ENCODE peak calls at places on chromosomes 4 and X, in nine cellular contexts. J is HL-60, K is K562, S is A549, V is HCT116, Y is GM12878, R is HepG2, P is GM23338, Z is Panc1. N is an unnamed sample.

GRCh38 chr4:26281876-26282275 is 38.9 kb upstream of the RBPJ start:
- DNase-seq in J (no peak), K (no peak), S (no peak), V (no peak), Y (no peak), R (no peak), P (no peak), Z (no peak), N (no peak)

GRCh38 chrX:118049713-118050112 is 66.9 kb downstream of the KLHL13 start:
- DNase-seq in J (no peak), K (no peak), S (no peak), V (no peak), Y (no peak), R (no peak), P (no peak), Z (no peak), N (no peak)

GRCh38 chrX:132292753-132293152 is 73.5 kb upstream of the RAP2C start:
- DNase-seq in J (no peak), K (peak; percentile 35), S (peak; percentile 29), V (peak; percentile 15), Y (peak; percentile 19), R (peak; percentile 57), P (peak; percentile 63), Z (peak; percentile 24), N (peak; percentile 54)

GRCh38 chr4:81541546-81541945 is 69.8 kb upstream of the RASGEF1B start:
- DNase-seq in J (no peak), K (no peak), S (no peak), V (no peak), Y (no peak), R (no peak), P (no peak), Z (no peak), N (no peak)

GRCh38 chr4:163590609-163591264 is 96.2 kb downstream of the TMA16 start:
- DNase-seq in J (no peak), K (no peak), S (no peak), V (no peak), Y (no peak), R (no peak), P (no peak), Z (no peak), N (no peak)

GRCh38 chrX:125940985-125941384 is 225.1 kb downstream of the DCAF12L2 start:
- DNase-seq in J (no peak), K (no peak), S (no peak), V (no peak), Y (no peak), R (no peak), P (peak; percentile 1), Z (no peak), N (no peak)

GRCh38 chrX:70041993-70042392 is 7.7 kb downstream of the AWAT2 start:
- DNase-seq in J (no peak), K (no peak), S (no peak), V (no peak), Y (no peak), R (no peak), P (no peak), Z (no peak), N (no peak)

GRCh38 chr4:60579335-60579734 is 620.8 kb upstream of the ADGRL3 start:
- DNase-seq in J (no peak), K (no peak), S (no peak), V (no peak), Y (no peak), R (no peak), P (no peak), Z (no peak), N (no peak)

DNA sequence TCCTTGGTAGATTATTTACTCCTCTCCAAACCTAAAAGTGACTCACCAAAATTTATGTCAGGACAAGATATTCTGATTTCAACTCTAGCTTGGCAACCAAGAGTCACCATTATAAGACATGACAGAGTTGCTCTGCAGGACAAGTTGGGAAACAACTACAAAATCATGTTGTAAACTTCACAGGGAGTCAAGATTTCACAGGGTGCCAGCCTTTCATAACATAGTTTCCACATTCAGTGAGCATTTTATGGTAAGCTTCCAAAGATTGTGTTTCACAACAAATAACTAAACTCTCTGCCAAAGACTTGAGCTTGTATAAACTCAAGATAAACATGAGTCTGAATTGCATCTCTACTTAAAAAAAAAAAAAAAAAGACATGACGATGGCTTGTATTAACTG is 121.0 kb upstream of the DIAPH2 start:
- DNase-seq in J (peak; percentile 20), K (no peak), S (no peak), V (no peak), Y (no peak), R (no peak), P (no peak), Z (no peak), N (no peak)
- TF ChIP-seq REST in J (no peak), K (no peak), S (no peak), V (no peak), Y (no peak), R (no peak), P (no peak), Z (no peak), N (no peak)

GRCh38 chrX:52270453-52271116 is 85.9 kb downstream of the MAGED4 start:
- DNase-seq in J (no peak), K (no peak), S (no peak), V (no peak), Y (no peak), R (no peak), P (no peak), Z (no peak), N (no peak)

GRCh38 chrX:52265713-52266112 is 81.0 kb downstream of the MAGED4 start:
- DNase-seq in J (no peak), K (no peak), S (no peak), V (no peak), Y (no peak), R (no peak), P (no peak), Z (no peak), N (no peak)

DNA sequence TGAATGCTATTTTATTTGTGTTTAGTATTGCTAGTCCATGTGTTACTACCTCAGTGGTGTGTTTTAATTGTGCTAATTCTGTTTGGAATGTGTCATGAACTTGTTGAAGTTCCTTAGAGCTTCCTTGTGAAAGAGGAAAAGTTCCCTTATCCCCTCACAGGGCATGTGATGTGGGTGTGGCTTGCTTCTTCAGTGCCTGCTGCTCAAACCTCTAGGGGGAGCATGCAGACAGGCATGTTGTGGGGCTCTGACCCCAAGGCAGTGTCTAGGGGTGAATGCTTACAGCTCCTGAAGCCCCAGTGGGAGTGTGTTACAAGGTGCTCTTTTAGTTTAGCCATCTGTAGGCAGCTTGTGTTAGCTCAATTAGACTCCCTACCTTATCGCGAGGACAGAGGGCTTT is 86.5 kb downstream of the MAGED4 start:
- DNase-seq in J (no peak), K (no peak), S (no peak), V (no peak), Y (no peak), R (no peak), P (peak; percentile 64), Z (no peak), N (no peak)
- TF ChIP-seq REST in J (no peak), K (no peak), S (no peak), V (no peak), Y (no peak), R (no peak), P (no peak), Z (no peak), N (no peak)

DNA sequence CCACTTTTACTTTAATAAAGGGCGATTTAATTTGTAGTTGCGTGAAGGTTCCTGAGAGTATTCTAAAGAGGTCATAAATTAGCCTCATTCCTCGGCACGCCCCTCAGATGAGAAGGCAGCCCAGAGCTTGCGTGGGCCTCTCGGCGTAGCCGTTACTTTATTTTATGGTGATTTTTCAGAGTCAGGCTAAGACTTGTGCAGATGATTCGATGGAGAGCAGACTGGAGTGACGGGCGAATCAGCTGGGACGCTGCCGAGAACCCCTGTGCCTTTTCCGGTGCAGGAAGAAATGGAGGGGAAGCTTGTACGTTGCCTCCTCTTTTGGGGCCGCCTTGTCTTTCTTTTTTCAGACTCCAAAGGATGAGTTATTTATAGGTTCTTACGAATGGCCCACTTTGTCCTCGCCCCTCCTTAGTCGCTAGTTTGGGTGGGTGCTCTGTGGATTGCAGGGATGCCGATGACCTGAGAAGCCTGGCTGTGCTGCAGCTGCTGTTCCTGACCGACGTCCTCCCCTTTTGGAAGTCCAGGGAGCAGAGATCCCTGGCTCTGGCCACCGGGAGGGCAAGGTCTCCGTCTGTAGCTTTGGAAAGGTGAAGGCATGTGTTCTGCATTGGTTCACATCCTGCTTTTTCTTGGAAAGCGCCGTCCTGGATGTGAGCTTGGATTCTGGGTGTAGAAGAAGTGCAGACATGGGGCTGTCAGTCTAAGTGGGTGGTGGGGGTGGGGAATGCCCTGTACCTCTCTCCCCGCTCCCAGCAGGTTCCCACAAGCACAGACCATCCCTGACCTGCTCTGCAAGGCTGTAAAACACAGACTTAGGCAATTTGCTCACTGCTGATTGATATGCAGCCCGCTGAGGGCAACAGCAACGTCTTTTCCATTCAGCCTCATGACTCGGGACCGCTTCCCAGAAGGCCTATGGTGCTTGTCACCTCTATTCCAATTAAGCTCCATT is 9.3 kb downstream of the SORCS2 start:
- DNase-seq in J (no peak), K (no peak), S (no peak), V (no peak), Y (no peak), R (no peak), P (no peak), Z (no peak), N (no peak)
- TF ChIP-seq REST in J (no peak), K (no peak), S (no peak), V (no peak), Y (no peak), R (no peak), P (no peak), Z (no peak), N (no peak)

DNA sequence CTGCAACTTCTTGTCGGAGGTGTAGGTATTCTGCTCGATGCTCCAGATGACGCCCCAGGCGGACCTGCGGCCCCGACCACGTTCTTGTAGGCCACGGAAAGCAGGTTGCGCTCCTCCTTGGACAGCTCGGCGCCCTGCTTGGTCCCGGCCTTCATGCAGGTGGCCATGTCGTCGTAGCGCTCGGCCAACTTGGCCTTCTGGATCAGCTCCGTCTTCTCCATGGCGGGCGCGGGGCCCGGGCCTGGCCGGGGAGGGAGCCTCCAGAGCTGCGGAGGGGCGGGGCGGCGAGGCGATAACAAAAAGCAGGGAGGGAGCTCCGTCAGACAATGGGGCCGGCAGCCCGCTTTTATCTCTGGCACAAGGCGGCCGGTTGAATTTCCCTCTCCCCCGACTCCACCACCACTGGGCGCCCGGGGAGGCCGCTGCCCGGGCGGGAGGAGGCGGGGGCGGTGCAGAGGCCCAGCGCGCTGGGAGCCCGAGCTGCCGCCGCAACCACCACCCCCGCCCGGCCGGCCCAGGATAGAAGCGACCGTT is 28.3 kb upstream of the DRP2 start:
- DNase-seq in J (no peak), K (peak; percentile 68), S (no peak), V (no peak), Y (no peak), R (no peak), P (peak; percentile 64), Z (no peak), N (peak; percentile 14)
- TF ChIP-seq REST in J (no peak), K (no peak), S (no peak), V (no peak), Y (no peak), R (no peak), P (no peak), Z (no peak), N (no peak)

GRCh38 chr4:8329859-8330761 is 60.6 kb downstream of the HTRA3 start:
- DNase-seq in J (no peak), K (no peak), S (no peak), V (no peak), Y (no peak), R (no peak), P (no peak), Z (no peak), N (no peak)
- TF ChIP-seq REST in J (no peak), K (no peak), S (no peak), V (no peak), Y (no peak), R (no peak), P (no peak), Z (no peak), N (no peak)

N was measured in SK-N-SH.